ENCODE peak calls at places on chromosome 22, in ten cellular contexts. A is endothelial cell of umbilical vein; Z is aorta; U is tibial nerve; T is Peyer's patch; C is CD4-positive, alpha-beta memory T cell; J is transverse colon; M is heart left ventricle; P is IMR-90; B is OCI-LY7. N is an unnamed sample. For H3K9me3, the result is how much of the 10 kb centered on the place peaks cover.

GRCh38 chr22:50010676-50011446 is 1.7 kb downstream of the IL17REL start:
- DNase-seq in A (no peak), Z (no peak), U (no peak), T (no peak), C (peak), J (peak), M (no peak), P (no peak), B (no peak), N (no peak)

GRCh38 chr22:48834404-48834803 is 993.3 kb downstream of the BRD1 start:
- DNase-seq in A (no peak), Z (no peak), U (no peak), T (no peak), C (no peak), J (no peak), M (no peak), P (no peak), B (peak), N (no peak)

GRCh38 chr22:19951351-19951750 is 9.7 kb upstream of the TXNRD2 start:
- DNase-seq in A (no peak), Z (no peak), U (no peak), T (no peak), C (no peak), J (no peak), M (no peak), P (no peak), B (no peak), N (no peak)

GRCh38 chr22:39997939-39998726 is 3.4 kb downstream of the FAM83F start:
- DNase-seq in A (peak), Z (no peak), U (no peak), T (no peak), C (no peak), J (peak), M (peak), P (peak), B (no peak), N (peak)

GRCh38 chr22:41781508-41781906 is 19.0 kb upstream of the CCDC134 start:
- DNase-seq in A (no peak), Z (peak), U (no peak), T (no peak), C (no peak), J (no peak), M (no peak), P (no peak), B (no peak), N (no peak)

GRCh38 chr22:49255741-49256318 is 571.8 kb downstream of the BRD1 start:
- DNase-seq in A (no peak), Z (no peak), U (no peak), T (no peak), C (no peak), J (no peak), M (no peak), P (no peak), B (no peak), N (no peak)

GRCh38 chr22:45731798-45732495 is 60.3 kb downstream of the ATXN10 start:
- DNase-seq in A (no peak), Z (peak), U (no peak), T (no peak), C (no peak), J (no peak), M (no peak), P (peak), B (peak), N (no peak)

GRCh38 chr22:43491177-43491576 is 79.4 kb downstream of the MPPED1 start:
- DNase-seq in A (no peak), Z (no peak), U (no peak), T (no peak), C (no peak), J (no peak), M (no peak), P (no peak), B (no peak), N (no peak)

GRCh38 chr22:45551310-45552016 is 48.8 kb downstream of the FBLN1 start:
- DNase-seq in A (no peak), Z (peak), U (no peak), T (no peak), C (no peak), J (no peak), M (no peak), P (no peak), B (no peak), N (no peak)

GRCh38 chr22:30144391-30144790 is 64.1 kb downstream of the HORMAD2 start:
- DNase-seq in A (no peak), Z (no peak), U (no peak), T (no peak), C (no peak), J (no peak), M (no peak), P (no peak), B (no peak), N (no peak)

GRCh38 chr22:31768422-31769059 is 14.7 kb downstream of the DEPDC5 start:
- DNase-seq in A (no peak), Z (no peak), U (no peak), T (no peak), C (no peak), J (no peak), M (no peak), P (no peak), B (no peak), N (no peak)

GRCh38 chr22:50192825-50193204 is 7.1 kb downstream of the TRABD start:
- DNase-seq in A (no peak), Z (no peak), U (no peak), T (peak), C (peak), J (peak), M (no peak), P (no peak), B (peak), N (no peak)

GRCh38 chr22:49977578-49977977 is 17.0 kb downstream of the PIM3 start:
- DNase-seq in A (no peak), Z (no peak), U (no peak), T (peak), C (no peak), J (no peak), M (no peak), P (no peak), B (no peak), N (no peak)

GRCh38 chr22:44746061-44746789 is 6.2 kb upstream of the ARHGAP8 start:
- DNase-seq in A (no peak), Z (no peak), U (no peak), T (no peak), C (no peak), J (no peak), M (no peak), P (no peak), B (no peak), N (peak)

GRCh38 chr22:31637375-31637937 is 24.6 kb downstream of the PISD start:
- DNase-seq in A (no peak), Z (no peak), U (no peak), T (peak), C (no peak), J (no peak), M (no peak), P (no peak), B (peak), N (no peak)

GRCh38 chr22:20216863-20217499 is 51.1 kb downstream of the RTN4R start:
- DNase-seq in A (no peak), Z (no peak), U (no peak), T (no peak), C (no peak), J (no peak), M (no peak), P (no peak), B (no peak), N (no peak)

GRCh38 chr22:46136539-46137217 is 13.6 kb upstream of the PPARA start:
- DNase-seq in A (no peak), Z (peak), U (no peak), T (no peak), C (no peak), J (no peak), M (no peak), P (no peak), B (no peak), N (no peak)

GRCh38 chr22:49979587-49980264 is 19.2 kb downstream of the PIM3 start:
- DNase-seq in A (peak), Z (peak), U (no peak), T (no peak), C (no peak), J (peak), M (peak), P (no peak), B (peak), N (peak)

GRCh38 chr22:48952256-48953102 is 875.2 kb downstream of the BRD1 start:
- DNase-seq in A (no peak), Z (no peak), U (no peak), T (peak), C (no peak), J (no peak), M (no peak), P (no peak), B (no peak), N (no peak)

GRCh38 chr22:20430641-20431519 is 6.7 kb downstream of the SCARF2 start:
- DNase-seq in A (peak), Z (peak), U (no peak), T (peak), C (peak), J (peak), M (no peak), P (no peak), B (no peak), N (no peak)

GRCh38 chr22:49825436-49825835 is 2.2 kb downstream of the BRD1 start:
- DNase-seq in A (peak), Z (no peak), U (no peak), T (no peak), C (no peak), J (no peak), M (no peak), P (peak), B (no peak), N (no peak)

GRCh38 chr22:49170053-49170452 is 657.6 kb downstream of the BRD1 start:
- DNase-seq in A (no peak), Z (peak), U (no peak), T (no peak), C (no peak), J (no peak), M (no peak), P (no peak), B (no peak), N (no peak)

GRCh38 chr22:20632082-20632481 is 124.7 kb downstream of the MED15 start:
- DNase-seq in A (no peak), Z (no peak), U (no peak), T (no peak), C (no peak), J (no peak), M (no peak), P (no peak), B (no peak), N (no peak)

GRCh38 chr22:46072030-46072881 is 78.1 kb upstream of the PPARA start:
- DNase-seq in A (peak), Z (peak), U (peak), T (no peak), C (peak), J (peak), M (peak), P (peak), B (peak), N (peak)

GRCh38 chr22:27780161-27780575 is 21.4 kb downstream of the MN1 start:
- DNase-seq in A (no peak), Z (peak), U (no peak), T (no peak), C (no peak), J (no peak), M (no peak), P (no peak), B (no peak), N (no peak)

GRCh38 chr22:19038164-19038546 is 84.1 kb downstream of the DGCR2 start:
- DNase-seq in A (no peak), Z (peak), U (no peak), T (no peak), C (no peak), J (no peak), M (no peak), P (no peak), B (no peak), N (no peak)

GRCh38 chr22:32558681-32559355 is 84.2 kb downstream of the FBXO7 start:
- DNase-seq in A (no peak), Z (peak), U (peak), T (no peak), C (no peak), J (peak), M (no peak), P (peak), B (no peak), N (no peak)

GRCh38 chr22:20149257-20150250 is 1.3 kb downstream of the CCDC188 start:
- DNase-seq in A (no peak), Z (no peak), U (no peak), T (no peak), C (no peak), J (no peak), M (no peak), P (no peak), B (no peak), N (no peak)

GRCh38 chr22:40218723-40219294 is 41.1 kb downstream of the TNRC6B start:
- DNase-seq in A (no peak), Z (no peak), U (no peak), T (no peak), C (no peak), J (no peak), M (no peak), P (peak), B (no peak), N (no peak)

GRCh38 chr22:49853981-49854791 is 542 bp downstream of the ZBED4 start:
- DNase-seq in A (peak), Z (peak), U (no peak), T (no peak), C (no peak), J (peak), M (peak), P (peak), B (peak), N (peak)

GRCh38 chr22:41092847-41093371 is 517 bp downstream of the EP300 start:
- DNase-seq in A (peak), Z (peak), U (no peak), T (no peak), C (no peak), J (peak), M (peak), P (peak), B (peak), N (no peak)

GRCh38 chr22:37281195-37281594 is 1.1 kb upstream of the CYTH4 start:
- DNase-seq in A (no peak), Z (no peak), U (no peak), T (no peak), C (no peak), J (no peak), M (no peak), P (no peak), B (no peak), N (no peak)
- H3K9me3 ChIP-seq in A (under half), Z (under half), U (under half), T (under half), C (under half), J (under half), M (under half), P (under half), B (under half), N (under half)

GRCh38 chr22:23912293-23912903 is 18.2 kb downstream of the MIF start:
- DNase-seq in A (no peak), Z (no peak), U (no peak), T (no peak), C (no peak), J (no peak), M (no peak), P (no peak), B (no peak), N (no peak)
- H3K4me3 ChIP-seq in A (no peak), Z (no peak), U (no peak), T (no peak), C (no peak), J (no peak), M (no peak), P (no peak), B (peak), N (no peak)

DNA sequence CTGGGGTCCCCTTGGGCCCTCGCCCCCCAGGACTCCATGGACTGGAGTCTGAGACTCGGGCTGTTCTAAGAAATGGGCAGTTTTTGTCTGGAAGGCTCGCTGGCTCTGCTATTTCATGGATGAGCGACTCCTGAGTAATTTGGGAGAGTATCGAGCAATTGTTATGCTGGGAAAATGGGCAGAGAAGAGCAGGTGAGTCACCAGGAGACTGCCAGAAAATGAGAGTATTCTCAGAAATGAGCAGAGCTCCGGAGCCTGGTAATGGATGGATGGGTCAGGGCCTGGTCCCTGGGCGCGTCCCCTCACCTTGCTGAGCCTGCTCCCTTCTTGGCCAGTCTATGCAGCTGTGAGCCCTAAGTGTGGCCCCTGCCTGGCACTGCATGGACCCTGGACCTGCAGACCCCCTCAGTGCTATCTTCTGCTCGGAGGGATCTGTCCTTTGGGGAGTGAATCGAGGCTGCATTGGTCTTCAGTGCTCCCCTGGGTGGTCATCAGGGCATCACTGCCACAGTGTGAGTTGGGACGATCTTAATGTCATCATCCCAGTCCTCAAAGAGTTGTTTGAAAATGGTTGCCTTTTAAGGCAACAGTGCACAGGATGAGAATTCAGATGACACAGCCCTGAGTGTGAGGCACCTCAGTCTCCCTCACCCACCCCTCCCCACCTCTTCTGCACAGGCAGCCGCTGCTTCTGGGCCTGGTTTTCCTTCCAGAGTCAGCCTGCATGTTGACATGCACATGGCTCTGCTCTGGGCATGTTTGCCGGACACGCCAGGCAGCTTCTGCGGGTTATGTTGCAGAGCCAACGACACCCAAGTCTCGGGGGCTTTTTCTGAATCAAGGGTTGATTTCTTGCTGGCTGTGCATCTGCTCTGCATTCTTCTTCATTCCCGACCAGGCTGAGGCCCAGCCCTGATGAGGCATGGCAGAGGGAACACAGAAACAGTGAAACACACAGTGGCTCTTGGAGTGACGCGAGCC is 519.0 kb downstream of the TBC1D22A start:
- DNase-seq in A (no peak), Z (no peak), U (no peak), T (no peak), C (no peak), J (no peak), M (no peak), P (peak), B (no peak), N (no peak)
- H3K9me3 ChIP-seq in A (under half), Z (under half), U (under half), T (under half), C (under half), J (under half), M (under half), P (under half), B (under half), N (under half)

DNA sequence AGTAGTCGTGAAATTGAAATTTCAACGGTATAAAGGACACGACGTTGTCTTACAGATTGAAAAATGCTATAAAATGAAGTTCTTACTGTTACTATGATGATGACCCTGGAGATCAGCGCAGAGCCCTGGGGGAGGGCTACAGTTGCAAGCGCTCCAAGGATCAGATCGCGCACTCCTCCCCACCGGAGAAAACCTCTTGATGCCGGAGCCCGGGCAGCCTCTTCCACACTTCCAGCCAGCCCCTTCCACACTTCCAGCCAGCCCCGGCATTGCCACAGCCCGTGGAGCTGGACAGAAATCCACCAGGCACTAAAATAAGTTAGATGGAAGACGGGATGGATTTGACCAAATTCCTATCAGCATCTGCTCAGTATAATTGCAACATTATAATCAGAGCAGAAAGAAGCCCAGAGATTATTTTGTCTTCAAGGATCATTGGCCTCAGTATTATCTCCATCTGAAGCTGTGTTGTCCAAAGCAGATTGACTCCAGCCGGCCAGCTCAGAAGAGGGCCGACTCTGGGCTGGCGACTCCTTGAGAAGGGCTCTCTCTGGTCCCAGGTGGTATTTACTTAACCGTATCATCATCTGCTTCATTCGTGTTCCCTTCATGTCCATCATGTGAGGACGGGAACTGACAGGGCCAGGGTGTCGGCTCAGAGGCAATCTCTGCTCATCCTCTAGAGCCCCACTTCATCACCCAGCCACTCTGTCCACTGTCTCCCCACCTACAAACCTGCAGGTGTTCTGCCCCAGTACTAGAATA is 777 bp upstream of the MICAL3 start:
- DNase-seq in A (no peak), Z (no peak), U (no peak), T (no peak), C (no peak), J (no peak), M (no peak), P (no peak), B (peak), N (no peak)
- H3K4me3 ChIP-seq in A (peak), Z (no peak), U (no peak), T (peak), C (no peak), J (peak), M (peak), P (no peak), B (peak), N (peak)

N was measured in HAP-1.